ENCODE peak calls at places on chromosomes 4 and X, in eight cellular contexts. E is A549, K is heart left ventricle, O is stomach, H is Peyer's patch, G is spleen, Q is suprapubic skin, F is HCT116. B is an unnamed sample.
A peak's percentile ranks its signal among the peaks of the same experiment; 100 is the strongest.

GRCh38 chr4:163613375-163613774 is 118.9 kb downstream of the TMA16 start:
- DNase-seq in E (no peak), K (no peak), O (no peak), H (no peak), G (no peak), Q (no peak), F (no peak), B (no peak)

GRCh38 chr4:8185930-8186329 is 13.2 kb upstream of the SH3TC1 start:
- DNase-seq in E (no peak), K (no peak), O (no peak), H (no peak), G (no peak), Q (no peak), F (no peak), B (no peak)

GRCh38 chr4:24094726-24095125 is 204.9 kb upstream of the PPARGC1A start:
- DNase-seq in E (no peak), K (no peak), O (no peak), H (no peak), G (no peak), Q (no peak), F (no peak), B (no peak)

GRCh38 chr4:53804719-53805118 is 213.4 kb upstream of the LNX1 start:
- DNase-seq in E (peak; percentile 34), K (peak; percentile 32), O (peak; percentile 67), H (peak; percentile 32), G (no peak), Q (no peak), F (peak; percentile 24), B (peak; percentile 5)

GRCh38 chr4:137378393-137379290 is 153.7 kb downstream of the PCDH18 start:
- DNase-seq in E (no peak), K (no peak), O (no peak), H (no peak), G (no peak), Q (no peak), F (no peak), B (no peak)

GRCh38 chrX:1164322-1165288 is 47.8 kb downstream of the CRLF2 start:
- DNase-seq in E (peak; percentile 60), K (no peak), O (no peak), H (no peak), G (peak; percentile 76), Q (peak; percentile 77), F (no peak), B (no peak)

GRCh38 chr4:113971706-113972360 is 7.6 kb downstream of the ARSJ start:
- DNase-seq in E (peak; percentile 15), K (no peak), O (no peak), H (no peak), G (no peak), Q (no peak), F (no peak), B (no peak)

GRCh38 chrX:108584617-108585211 is 145.1 kb downstream of the COL4A5 start:
- DNase-seq in E (peak; percentile 23), K (no peak), O (no peak), H (no peak), G (no peak), Q (no peak), F (peak; percentile 4), B (no peak)

GRCh38 chr4:124948976-124949597 is 236.6 kb upstream of the ANKRD50 start:
- DNase-seq in E (peak; percentile 6), K (no peak), O (peak; percentile 25), H (no peak), G (no peak), Q (no peak), F (no peak), B (no peak)

GRCh38 chr4:169293343-169294176 is 22.8 kb upstream of the SH3RF1 start:
- DNase-seq in E (no peak), K (no peak), O (no peak), H (peak; percentile 53), G (no peak), Q (no peak), F (no peak), B (no peak)

GRCh38 chrX:132594129-132594528 is 105.3 kb upstream of the MBNL3 start:
- DNase-seq in E (no peak), K (no peak), O (no peak), H (no peak), G (no peak), Q (no peak), F (no peak), B (no peak)

GRCh38 chrX:11259437-11259836 is 33.8 kb upstream of the AMELX start:
- DNase-seq in E (no peak), K (no peak), O (no peak), H (no peak), G (no peak), Q (no peak), F (no peak), B (no peak)

GRCh38 chr4:185868983-185869938 is 57.3 kb upstream of the SORBS2 start:
- DNase-seq in E (no peak), K (no peak), O (no peak), H (no peak), G (no peak), Q (no peak), F (no peak), B (no peak)

GRCh38 chrX:85828771-85829170 is 218.6 kb downstream of the CHM start:
- DNase-seq in E (no peak), K (no peak), O (no peak), H (no peak), G (no peak), Q (no peak), F (no peak), B (no peak)

GRCh38 chr4:82201805-82202636 is 171.8 kb downstream of the HNRNPD start:
- DNase-seq in E (peak; percentile 40), K (peak; percentile 40), O (peak; percentile 54), H (peak; percentile 47), G (no peak), Q (no peak), F (peak; percentile 36), B (peak; percentile 1)

GRCh38 chr4:112751447-112751846 is 114.5 kb downstream of the LARP7 start:
- DNase-seq in E (no peak), K (no peak), O (no peak), H (no peak), G (no peak), Q (no peak), F (no peak), B (no peak)

GRCh38 chrX:21926527-21927278 is 13.8 kb upstream of the SMS start:
- DNase-seq in E (peak; percentile 89), K (no peak), O (no peak), H (no peak), G (no peak), Q (no peak), F (peak; percentile 82), B (no peak)

DNA sequence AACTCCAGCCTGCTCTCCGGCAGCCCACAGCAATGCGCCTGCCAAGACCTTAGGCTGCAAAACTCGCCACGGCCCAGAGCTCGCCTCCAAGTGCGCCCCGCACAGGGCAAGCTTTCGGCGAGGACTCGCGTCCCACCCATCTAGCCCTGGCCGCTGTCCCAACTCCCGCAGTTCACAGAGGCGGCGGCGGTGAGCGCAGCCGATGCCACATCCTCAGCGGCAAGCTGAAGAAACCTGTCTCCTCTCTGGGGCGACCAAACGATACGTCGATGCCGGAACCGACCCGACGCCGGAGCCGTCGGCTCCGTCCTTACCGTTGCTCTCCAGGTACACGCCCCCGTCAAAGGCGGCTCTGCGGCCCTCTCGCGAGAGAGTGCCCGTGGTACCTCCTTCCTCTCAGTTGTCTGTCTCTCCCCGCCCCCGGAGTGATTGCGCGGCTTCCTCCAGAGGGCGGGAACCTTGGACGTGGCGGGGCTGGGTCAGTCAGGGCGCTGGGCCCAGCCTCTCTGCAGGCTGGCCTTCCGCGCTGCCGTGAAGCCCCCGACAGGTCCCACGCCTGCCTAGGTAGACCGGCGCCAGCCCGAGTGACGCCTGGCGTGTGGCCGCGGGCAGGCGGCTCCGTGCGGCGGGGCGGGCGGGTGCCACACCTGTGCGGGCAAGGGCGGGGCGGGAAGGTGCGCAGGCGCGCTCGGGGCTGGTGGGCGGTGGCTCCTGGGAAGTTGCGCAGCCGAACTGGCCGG is 380 bp upstream of the RAB33B start:
- DNase-seq in E (peak; percentile 97), K (peak; percentile 99), O (peak; percentile 97), H (peak; percentile 98), G (peak; percentile 100), Q (peak; percentile 99), F (peak; percentile 94), B (peak; percentile 73)
- TF ChIP-seq POLR2A in E (peak; percentile 58), K (peak; percentile 73), O (peak; percentile 72), H (peak; percentile 88), G (peak; percentile 76), Q (peak; percentile 74), F (peak; percentile 92), B (peak; percentile 90)

GRCh38 chrX:50910685-50911176 is at the start of gene BMP15:
- DNase-seq in E (no peak), K (no peak), O (no peak), H (no peak), G (peak; percentile 59), Q (no peak), F (no peak), B (no peak)
- TF ChIP-seq POLR2A in E (no peak), K (no peak), O (no peak), H (no peak), G (no peak), Q (no peak), F (no peak), B (no peak)

GRCh38 chr4:80072607-80073361 is at the start of gene ANTXR2:
- DNase-seq in E (peak; percentile 63), K (peak; percentile 97), O (peak; percentile 85), H (peak; percentile 78), G (peak; percentile 95), Q (peak; percentile 94), F (peak; percentile 49), B (peak; percentile 59)
- TF ChIP-seq POLR2A in E (peak; percentile 27), K (peak; percentile 75), O (no peak), H (peak; percentile 90), G (no peak), Q (no peak), F (peak; percentile 41), B (peak; percentile 77)

GRCh38 chr4:89056953-89057398 is at the start of gene FAM13A:
- DNase-seq in E (peak; percentile 94), K (peak; percentile 85), O (peak; percentile 85), H (peak; percentile 23), G (no peak), Q (peak; percentile 87), F (peak; percentile 91), B (peak; percentile 17)
- TF ChIP-seq POLR2A in E (peak; percentile 8), K (peak; percentile 18), O (no peak), H (no peak), G (no peak), Q (no peak), F (peak; percentile 75), B (no peak)

DNA sequence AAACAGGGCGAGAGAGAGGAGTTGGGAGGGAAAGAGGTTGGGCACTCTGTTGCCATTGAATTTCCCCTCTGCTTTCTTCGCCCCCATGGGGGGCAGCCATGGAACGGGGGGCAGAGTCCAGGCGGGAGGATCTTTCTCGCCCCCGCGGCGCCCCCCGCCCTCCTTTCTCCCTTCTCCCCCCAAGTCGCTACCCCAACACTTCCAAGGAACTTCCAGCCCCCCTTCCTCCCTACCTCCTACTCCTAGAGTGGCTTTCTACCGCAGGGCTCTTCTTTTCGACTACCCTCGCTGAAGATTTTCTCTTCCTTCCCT is 594 bp upstream of the STAG2 start:
- DNase-seq in E (no peak), K (no peak), O (no peak), H (no peak), G (no peak), Q (no peak), F (no peak), B (no peak)
- TF ChIP-seq POLR2A in E (no peak), K (no peak), O (no peak), H (no peak), G (no peak), Q (no peak), F (peak; percentile 22), B (no peak)